ENCODE peak calls at places on chromosomes 7 and 10, in ten cellular contexts. A is IMR-90; O is RWPE2; M is psoas muscle; P is effector memory CD4-positive, alpha-beta T cell; W is iPS DF 6.9; L is testis; C is spleen; Z is tibial artery; K is cardiac muscle cell. J is an unnamed sample.

GRCh38 chr10:84424731-84425165 is 96.4 kb downstream of the CCSER2 start:
- DNase-seq in M (peak; percentile 83), O (no peak), K (peak; percentile 70), L (peak; percentile 92), P (no peak), Z (peak; percentile 93), A (peak; percentile 98), C (no peak), W (no peak), J (peak; percentile 93)

GRCh38 chr7:128242661-128243060 is 1.6 kb downstream of the LEP start:
- DNase-seq in L (no peak), C (no peak), W (no peak), K (no peak), A (no peak), P (no peak), M (no peak), Z (no peak), O (no peak), J (no peak)

GRCh38 chr7:140778975-140779374 is 82.5 kb downstream of the NDUFB2 start:
- DNase-seq in P (no peak), M (no peak), C (no peak), Z (no peak), O (no peak), A (no peak), K (no peak), W (no peak), L (no peak), J (no peak)

GRCh38 chr7:114789942-114790341 is 132.0 kb upstream of the MDFIC start:
- DNase-seq in L (no peak), C (no peak), Z (no peak), A (peak; percentile 87), P (no peak), K (no peak), W (no peak), O (no peak), M (no peak), J (no peak)

GRCh38 chr10:86359933-86360332 is 6.7 kb downstream of the GRID1 start:
- DNase-seq in A (no peak), Z (no peak), K (no peak), O (no peak), W (no peak), L (no peak), C (no peak), P (no peak), M (no peak), J (no peak)

GRCh38 chr10:77795426-77796055 is 131.0 kb downstream of the DLG5 start:
- DNase-seq in K (no peak), L (no peak), Z (no peak), W (no peak), P (no peak), C (peak; percentile 55), A (no peak), M (no peak), O (peak; percentile 47), J (peak; percentile 29)

GRCh38 chr10:100518761-100519241 is 860 bp downstream of the SEC31B start:
- DNase-seq in K (peak; percentile 84), P (no peak), C (no peak), A (peak; percentile 70), M (peak; percentile 39), W (no peak), Z (peak; percentile 69), O (no peak), L (peak; percentile 84), J (peak; percentile 66)

GRCh38 chr10:127157506-127158205 is 38.7 kb downstream of the INSYN2A start:
- DNase-seq in L (no peak), K (no peak), P (no peak), A (peak; percentile 23), W (no peak), O (no peak), Z (no peak), C (no peak), M (no peak), J (no peak)

DNA sequence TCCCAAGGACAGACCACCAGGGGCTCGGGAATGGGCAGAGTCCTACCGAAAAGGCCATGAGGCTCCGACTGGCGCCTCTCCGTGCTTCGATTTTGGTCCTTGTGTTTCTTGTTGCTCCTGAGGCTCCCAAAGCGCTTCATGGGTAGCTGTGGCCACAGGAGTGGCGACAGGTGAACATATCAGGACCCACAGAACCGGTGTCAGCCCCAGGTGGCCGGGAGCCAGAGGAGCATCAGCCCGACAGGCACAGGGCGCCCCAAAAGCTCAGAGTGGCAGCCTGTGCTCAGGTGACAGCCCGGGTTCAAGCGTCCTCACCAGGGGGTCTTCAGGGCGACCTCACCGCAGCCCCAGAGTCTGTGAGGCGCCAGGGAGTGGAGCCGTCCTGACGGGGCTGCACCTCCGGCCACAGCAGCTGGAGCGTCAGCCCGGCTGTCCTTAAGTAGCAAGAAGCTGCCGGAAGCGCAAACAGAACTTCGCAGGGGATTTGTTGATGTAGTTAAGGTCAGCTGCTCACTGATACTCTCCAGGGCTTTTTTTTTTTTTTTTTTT is 141.0 kb downstream of the PRKAG2 start:
- DNase-seq in W (no peak), A (no peak), Z (no peak), O (no peak), M (no peak), K (no peak), P (no peak), C (no peak), L (no peak), J (peak; percentile 42)
- H3K4me3 ChIP-seq in W (no peak overlapping the region), A (peak overlapping the region; percentile 28), Z (peak overlapping the region; percentile 21), O (no peak overlapping the region), M (peak overlapping the region; percentile 58), K (peak overlapping the region; percentile 7), P (no peak overlapping the region), C (peak overlapping the region; percentile 24), L (no peak overlapping the region), J (no peak overlapping the region)

GRCh38 chr7:27145884-27146401 is 1.6 kb downstream of the HOXA6 start:
- DNase-seq in Z (no peak), K (no peak), O (no peak), M (no peak), W (no peak), P (no peak), A (no peak), C (no peak), L (no peak), J (peak; percentile 80)
- H3K9me3 ChIP-seq in Z (no peaks in the 10 kb centered on the region), K (no peaks in the 10 kb centered on the region), O (no peaks in the 10 kb centered on the region), M (no peaks in the 10 kb centered on the region), W (no peaks in the 10 kb centered on the region), P (no peaks in the 10 kb centered on the region), A (no peaks in the 10 kb centered on the region), C (no peaks in the 10 kb centered on the region), L (no peaks in the 10 kb centered on the region), J (no peaks in the 10 kb centered on the region)

GRCh38 chr7:142519790-142520078 is 229.5 kb upstream of the PRSS1 start:
- DNase-seq in A (no peak), K (no peak), C (no peak), M (no peak), O (no peak), L (no peak), W (no peak), Z (no peak), P (no peak), J (no peak)

GRCh38 chr7:142519077-142519789 is 230.0 kb upstream of the PRSS1 start:
- DNase-seq in W (no peak), O (no peak), P (no peak), C (no peak), Z (no peak), M (no peak), L (no peak), A (peak; percentile 40), K (no peak), J (no peak)

GRCh38 chr7:142513221-142513955 is 235.9 kb upstream of the PRSS1 start:
- DNase-seq in M (no peak), L (no peak), O (no peak), K (no peak), C (no peak), W (no peak), A (no peak), P (no peak), Z (no peak), J (no peak)

GRCh38 chr7:142511801-142512200 is 237.5 kb upstream of the PRSS1 start:
- DNase-seq in O (no peak), C (no peak), L (no peak), Z (no peak), M (no peak), W (no peak), P (no peak), K (no peak), A (no peak), J (no peak)

DNA sequence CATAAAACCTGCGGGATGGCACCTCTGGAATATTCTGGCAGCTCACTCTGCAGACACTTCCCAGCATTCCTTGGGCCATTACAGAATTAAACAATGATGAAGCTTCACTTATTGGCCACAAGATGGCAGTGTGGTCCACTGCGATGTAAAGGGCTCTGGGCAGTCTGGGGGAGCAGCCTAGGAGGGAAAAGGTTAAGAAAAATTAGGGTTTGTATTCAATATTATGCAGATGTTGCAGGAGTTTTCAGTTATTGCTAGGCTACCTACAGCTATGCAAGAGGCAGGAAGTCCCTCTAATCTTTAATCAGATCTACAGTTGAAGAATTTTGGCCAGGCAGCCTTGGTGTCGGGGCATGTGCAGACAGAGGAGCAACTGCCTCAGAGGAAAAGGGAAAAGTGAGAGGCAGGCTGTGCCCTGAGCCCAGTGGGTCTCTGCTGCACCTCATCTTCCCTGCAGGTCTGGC is 233.2 kb upstream of the PRSS1 start:
- DNase-seq in K (peak; percentile 75), P (no peak), L (peak; percentile 63), W (peak; percentile 67), O (no peak), A (peak; percentile 72), C (no peak), Z (no peak), M (no peak), J (no peak)
- H3K4me1 ChIP-seq in K (no peaks in the 10 kb centered on the region), P (peaks cover 6% of the 10 kb centered on the region), L (peaks cover 5% of the 10 kb centered on the region), W (no peaks in the 10 kb centered on the region), O (no peaks in the 10 kb centered on the region), A (no peaks in the 10 kb centered on the region), C (no peaks in the 10 kb centered on the region), Z (no peaks in the 10 kb centered on the region), M (no peaks in the 10 kb centered on the region), J (no peaks in the 10 kb centered on the region)

GRCh38 chr10:103569877-103570276 is 76.4 kb downstream of the NEURL1 start:
- DNase-seq in Z (no peak), O (no peak), A (no peak), M (no peak), L (no peak), C (no peak), K (no peak), W (no peak), P (no peak), J (no peak)
- H3K4me3 ChIP-seq in Z (no peak overlapping the region), O (no peak overlapping the region), A (no peak overlapping the region), M (no peak overlapping the region), L (no peak overlapping the region), C (no peak overlapping the region), K (no peak overlapping the region), W (no peak overlapping the region), P (no peak overlapping the region), J (no peak overlapping the region)

GRCh38 chr10:67553266-67553665 is 142.7 kb downstream of the CTNNA3 start:
- DNase-seq in C (no peak), L (no peak), W (no peak), A (peak; percentile 8), Z (no peak), M (no peak), K (no peak), P (no peak), O (no peak), J (no peak)
- H3K9me3 ChIP-seq in C (no peaks in the 10 kb centered on the region), L (no peaks in the 10 kb centered on the region), W (no peaks in the 10 kb centered on the region), A (no peaks in the 10 kb centered on the region), Z (no peaks in the 10 kb centered on the region), M (no peaks in the 10 kb centered on the region), K (no peaks in the 10 kb centered on the region), P (no peaks in the 10 kb centered on the region), O (no peaks in the 10 kb centered on the region), J (no peaks in the 10 kb centered on the region)

J was measured in aorta.